ENCODE peak calls at places on chromosomes 7 and 10, in eight cellular contexts. K, Y, T, D, O, X, L and U are unnamed samples.

GRCh38 chr10:78763651-78764395 is 304.9 kb upstream of the ZMIZ1 start:
- DNase-seq in K (no peak), Y (no peak), T (no peak), D (no peak), O (no peak), X (no peak), L (peak), U (no peak)

GRCh38 chr10:103752680-103753248 is 102.6 kb downstream of the SH3PXD2A start:
- DNase-seq in K (no peak), Y (no peak), T (peak), D (no peak), O (no peak), X (no peak), L (no peak), U (no peak)

GRCh38 chr10:6542999-6543430 is 37.1 kb downstream of the PRKCQ start:
- DNase-seq in K (no peak), Y (peak), T (peak), D (no peak), O (no peak), X (no peak), L (no peak), U (no peak)

GRCh38 chr7:116138202-116138801 is 72.0 kb upstream of the TES start:
- DNase-seq in K (peak), Y (no peak), T (peak), D (peak), O (peak), X (no peak), L (no peak), U (no peak)

GRCh38 chr10:105925045-105925785 is 1239.3 kb downstream of the SORCS1 start:
- DNase-seq in K (no peak), Y (no peak), T (no peak), D (no peak), O (no peak), X (no peak), L (no peak), U (no peak)

GRCh38 chr7:16055263-16055976 is 365.9 kb downstream of the CRPPA start:
- DNase-seq in K (no peak), Y (no peak), T (no peak), D (no peak), O (no peak), X (no peak), L (no peak), U (no peak)

GRCh38 chr10:77890097-77890496 is 36.5 kb downstream of the DLG5 start:
- DNase-seq in K (no peak), Y (no peak), T (no peak), D (no peak), O (no peak), X (no peak), L (no peak), U (no peak)

GRCh38 chr10:132563485-132564248 is 26.1 kb downstream of the INPP5A start:
- DNase-seq in K (no peak), Y (no peak), T (no peak), D (peak), O (no peak), X (no peak), L (peak), U (no peak)

GRCh38 chr10:120503695-120504094 is 46.7 kb downstream of the PLPP4 start:
- DNase-seq in K (peak), Y (no peak), T (no peak), D (no peak), O (no peak), X (no peak), L (no peak), U (no peak)

GRCh38 chr10:99435986-99436633 is 5.7 kb upstream of the GOT1 start:
- DNase-seq in K (peak), Y (no peak), T (no peak), D (peak), O (peak), X (no peak), L (no peak), U (no peak)

GRCh38 chr10:128900456-128900855 is 566.6 kb upstream of the MGMT start:
- DNase-seq in K (no peak), Y (no peak), T (no peak), D (no peak), O (no peak), X (no peak), L (no peak), U (no peak)

GRCh38 chr10:33819206-33819605 is 484.7 kb upstream of the NRP1 start:
- DNase-seq in K (peak), Y (no peak), T (no peak), D (no peak), O (no peak), X (no peak), L (no peak), U (no peak)

GRCh38 chr7:604038-604883 is 84.6 kb upstream of the PDGFA start:
- DNase-seq in K (no peak), Y (peak), T (peak), D (peak), O (peak), X (peak), L (peak), U (peak)

GRCh38 chr10:1381339-1381738 is 325.2 kb downstream of the WDR37 start:
- DNase-seq in K (no peak), Y (no peak), T (no peak), D (no peak), O (no peak), X (no peak), L (no peak), U (no peak)

GRCh38 chr10:109886788-109887155 is 36.5 kb downstream of the XPNPEP1 start:
- DNase-seq in K (peak), Y (no peak), T (no peak), D (no peak), O (peak), X (no peak), L (no peak), U (no peak)

GRCh38 chr7:1531979-1532455 is 1.5 kb downstream of the MAFK start:
- DNase-seq in K (no peak), Y (no peak), T (no peak), D (no peak), O (no peak), X (no peak), L (no peak), U (no peak)

GRCh38 chr7:140489021-140489349 is 9.7 kb upstream of the MKRN1 start:
- DNase-seq in K (no peak), Y (no peak), T (peak), D (no peak), O (no peak), X (no peak), L (no peak), U (no peak)

GRCh38 chr10:24727811-24728210 is 4.1 kb upstream of the ARHGAP21 start:
- DNase-seq in K (no peak), Y (no peak), T (no peak), D (no peak), O (no peak), X (no peak), L (no peak), U (no peak)

GRCh38 chr10:12934777-12935176 is 66.7 kb downstream of the CCDC3 start:
- DNase-seq in K (peak), Y (no peak), T (no peak), D (peak), O (peak), X (no peak), L (no peak), U (no peak)

GRCh38 chr10:29411666-29412335 is 122.9 kb downstream of the LYZL1 start:
- DNase-seq in K (peak), Y (no peak), T (no peak), D (no peak), O (no peak), X (no peak), L (no peak), U (no peak)

GRCh38 chr7:143936087-143937009 is 1.3 kb downstream of the OR2F2 start:
- DNase-seq in K (peak), Y (no peak), T (no peak), D (peak), O (peak), X (no peak), L (no peak), U (no peak)

GRCh38 chr7:70239930-70240329 is 641.7 kb downstream of the AUTS2 start:
- DNase-seq in K (no peak), Y (no peak), T (no peak), D (no peak), O (no peak), X (no peak), L (no peak), U (no peak)

GRCh38 chr10:13167568-13167967 is 6.2 kb downstream of the MCM10 start:
- DNase-seq in K (no peak), Y (no peak), T (no peak), D (no peak), O (no peak), X (no peak), L (no peak), U (no peak)

GRCh38 chr7:97064972-97065587 is 40.4 kb upstream of the DLX5 start:
- DNase-seq in K (peak), Y (no peak), T (peak), D (peak), O (peak), X (peak), L (no peak), U (no peak)

GRCh38 chr7:81245353-81245752 is 326.5 kb upstream of the SEMA3C start:
- DNase-seq in K (no peak), Y (no peak), T (no peak), D (no peak), O (no peak), X (no peak), L (no peak), U (no peak)
- TF ChIP-seq CTCF in K (no peak), Y (no peak), T (no peak), D (no peak), O (no peak), X (no peak), L (no peak), U (no peak)

DNA sequence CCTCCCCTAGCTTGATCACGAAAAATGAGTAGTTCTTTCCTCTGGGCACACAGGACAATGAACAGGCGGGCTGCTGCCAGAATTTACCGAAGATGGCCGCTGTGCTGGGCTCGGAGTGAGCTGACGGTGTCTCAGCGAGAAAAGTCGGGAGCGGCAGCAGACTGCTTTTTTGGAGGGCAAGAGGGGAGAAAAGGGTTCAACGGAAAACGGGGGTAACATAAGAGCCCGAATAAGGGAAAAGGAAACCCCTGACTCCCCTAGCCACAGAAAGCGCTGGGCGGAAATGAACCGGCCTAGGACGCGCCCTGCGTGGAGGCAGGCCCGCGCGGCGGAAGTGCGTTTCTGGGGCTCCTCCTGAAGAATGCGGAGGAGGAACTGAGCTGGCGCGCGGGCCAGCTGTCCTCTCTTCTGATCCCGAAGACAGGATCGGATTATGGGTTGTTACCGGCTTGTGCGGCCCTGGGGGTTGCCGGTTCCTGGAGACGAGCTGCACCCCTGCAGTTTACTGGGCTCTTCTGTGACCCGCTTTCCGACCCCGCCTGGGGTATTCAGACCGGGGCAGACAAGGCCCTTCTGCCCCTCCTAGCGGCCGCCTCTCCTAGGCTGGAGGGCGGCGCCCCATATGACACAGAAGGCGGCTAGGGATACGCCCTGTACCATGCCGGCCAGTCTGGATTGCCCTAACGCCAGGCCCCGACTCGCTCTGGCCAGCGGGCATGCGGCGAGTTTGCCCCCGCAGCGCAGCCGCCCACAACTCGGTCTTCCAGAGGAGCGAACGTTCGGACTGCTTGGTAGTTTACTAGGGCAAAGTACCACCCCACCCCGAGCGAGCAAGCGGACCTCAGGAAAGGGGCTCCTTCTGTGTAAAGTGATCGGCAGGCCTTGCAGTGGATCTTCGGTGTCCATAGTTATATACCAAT is 30.1 kb upstream of the KMT2E start:
- DNase-seq in K (peak), Y (peak), T (peak), D (peak), O (peak), X (peak), L (peak), U (peak)
- TF ChIP-seq CTCF in K (peak), Y (peak), T (peak), D (peak), O (peak), X (peak), L (peak), U (peak)

GRCh38 chr7:74503061-74503460 is 49.4 kb downstream of the GTF2IRD1 start:
- DNase-seq in K (no peak), Y (no peak), T (no peak), D (no peak), O (no peak), X (peak), L (no peak), U (no peak)
- TF ChIP-seq CTCF in K (no peak), Y (no peak), T (no peak), D (no peak), O (no peak), X (no peak), L (no peak), U (no peak)

DNA sequence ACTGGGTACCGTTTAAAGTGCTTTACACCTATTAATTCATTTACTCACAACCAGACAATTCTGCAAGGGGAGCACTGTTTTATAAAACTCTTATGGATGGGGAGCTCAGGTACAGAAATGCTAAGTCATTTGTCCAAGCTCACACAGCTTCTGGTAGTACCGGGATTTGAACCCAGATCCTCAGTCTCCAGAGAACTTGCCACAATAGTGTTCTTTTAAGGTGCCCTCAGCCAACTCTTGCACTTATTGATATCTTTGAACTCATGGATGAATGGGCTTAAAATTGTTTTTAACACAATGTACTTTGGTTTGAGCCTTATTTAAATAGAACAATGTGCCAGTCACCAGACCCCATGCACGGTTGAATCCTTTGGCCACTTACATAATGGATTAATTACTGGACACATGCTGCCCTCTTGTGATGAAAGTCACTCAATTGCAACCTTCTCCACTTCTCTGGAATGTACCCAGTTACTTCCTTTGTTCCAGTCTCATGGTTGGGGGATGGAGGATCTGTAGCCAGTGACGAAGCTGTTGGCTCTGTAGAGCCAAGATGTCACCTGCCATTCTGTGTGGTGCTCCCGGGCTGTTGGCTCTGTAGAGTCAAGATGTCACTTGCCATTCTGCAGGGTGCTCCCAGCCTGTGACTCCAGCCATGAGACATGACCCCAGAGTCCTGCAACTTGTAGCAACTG is 65.6 kb downstream of the NOD1 start:
- DNase-seq in K (peak), Y (no peak), T (peak), D (peak), O (peak), X (peak), L (no peak), U (no peak)
- TF ChIP-seq CTCF in K (peak), Y (peak), T (no peak), D (peak), O (peak), X (peak), L (peak), U (peak)

DNA sequence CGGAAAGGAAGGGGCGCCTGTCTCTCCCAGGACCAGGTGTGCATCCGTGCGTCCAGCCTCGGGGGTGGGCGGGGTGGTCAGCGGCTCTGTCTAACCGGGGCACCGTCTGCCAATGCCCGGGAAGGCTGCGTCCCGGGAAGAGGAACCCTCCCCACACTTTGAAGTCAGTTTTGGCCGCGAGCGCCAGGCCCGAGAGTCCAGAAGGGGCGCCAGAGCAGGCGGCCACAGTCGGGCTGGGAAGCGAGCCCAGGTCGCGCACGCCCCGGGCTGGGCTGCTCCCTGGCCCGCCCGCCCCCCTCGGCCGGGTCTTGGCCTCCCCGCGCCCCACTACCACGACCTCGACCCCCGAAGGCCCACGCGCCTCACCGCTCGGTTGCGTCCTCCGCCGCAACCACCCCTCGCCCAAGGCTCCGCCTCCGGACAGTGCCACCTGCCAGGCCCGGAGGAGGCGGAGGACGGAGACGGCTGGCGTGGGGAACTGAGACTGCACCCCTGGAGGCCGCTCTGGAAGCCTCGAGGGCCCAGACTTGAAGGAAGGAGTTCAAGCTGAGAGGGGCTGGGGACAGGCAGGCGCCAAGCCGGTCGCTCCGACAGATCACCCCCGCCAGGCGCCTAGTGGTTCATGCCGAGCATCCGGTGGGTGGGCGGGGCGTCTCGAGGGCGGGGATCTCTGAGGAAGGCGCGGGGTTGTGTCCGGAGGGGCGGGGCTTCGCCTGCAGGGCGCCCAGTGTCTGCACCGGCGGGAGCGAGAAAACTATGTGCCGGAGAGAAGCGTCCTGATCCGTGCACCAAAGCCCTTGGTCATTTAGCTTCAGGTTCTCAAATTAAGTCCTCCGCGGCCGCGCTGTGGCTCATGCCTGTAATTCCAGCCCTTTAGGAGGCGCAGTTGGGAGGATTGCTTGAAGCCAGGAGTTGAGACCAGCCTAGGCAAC is at the start of gene BRAT1:
- DNase-seq in K (peak), Y (peak), T (peak), D (peak), O (peak), X (peak), L (peak), U (peak)
- TF ChIP-seq CTCF in K (peak), Y (peak), T (peak), D (peak), O (peak), X (no peak), L (peak), U (peak)

GRCh38 chr7:154911862-154912261 is 91.1 kb downstream of the PAXIP1 start:
- DNase-seq in K (no peak), Y (no peak), T (no peak), D (no peak), O (no peak), X (no peak), L (peak), U (no peak)
- TF ChIP-seq CTCF in K (no peak), Y (no peak), T (no peak), D (no peak), O (no peak), X (no peak), L (no peak), U (no peak)

GRCh38 chr7:93245525-93246432 is 13.6 kb downstream of the VPS50 start:
- DNase-seq in K (peak), Y (no peak), T (no peak), D (no peak), O (peak), X (no peak), L (no peak), U (no peak)
- TF ChIP-seq CTCF in K (peak), Y (peak), T (peak), D (peak), O (peak), X (peak), L (peak), U (peak)

GRCh38 chr7:80498481-80499349 is 13.1 kb downstream of the GNAT3 start:
- DNase-seq in K (peak), Y (no peak), T (no peak), D (peak), O (peak), X (no peak), L (no peak), U (no peak)
- TF ChIP-seq CTCF in K (no peak), Y (no peak), T (no peak), D (no peak), O (no peak), X (no peak), L (no peak), U (no peak)

GRCh38 chr10:116465541-116465940 is 37.9 kb downstream of the PNLIPRP3 start:
- DNase-seq in K (no peak), Y (no peak), T (no peak), D (no peak), O (no peak), X (no peak), L (no peak), U (no peak)
- TF ChIP-seq CTCF in K (no peak), Y (no peak), T (no peak), D (no peak), O (no peak), X (no peak), L (no peak), U (no peak)